ENCODE peak calls at places on chromosomes 13 and 19, in nine cellular contexts. P, K, E, D, L, U, V, J and O are unnamed samples. For H3K9me3, the result is how much of the 10 kb centered on the place peaks cover.

GRCh38 chr19:1991018-1991390 is 24.5 kb downstream of the BTBD2 start:
- DNase-seq in P (no peak), K (no peak), E (no peak), D (no peak), L (no peak), U (no peak), V (no peak), J (no peak), O (no peak)

GRCh38 chr13:23630349-23631093 is 60.3 kb downstream of the TNFRSF19 start:
- DNase-seq in P (no peak), K (no peak), E (no peak), D (no peak), L (no peak), U (no peak), V (peak), J (no peak), O (no peak)

GRCh38 chr13:46648166-46648607 is 95.2 kb downstream of the LRCH1 start:
- DNase-seq in P (no peak), K (no peak), E (no peak), D (peak), L (peak), U (peak), V (peak), J (peak), O (no peak)

GRCh38 chr19:6058411-6059201 is 51.7 kb downstream of the RFX2 start:
- DNase-seq in P (no peak), K (no peak), E (no peak), D (no peak), L (no peak), U (peak), V (no peak), J (no peak), O (no peak)

GRCh38 chr13:36341718-36342117 is 4.5 kb downstream of the SPART start:
- DNase-seq in P (peak), K (no peak), E (no peak), D (no peak), L (peak), U (no peak), V (no peak), J (peak), O (no peak)

GRCh38 chr13:46012404-46012803 is 40.1 kb downstream of the ZC3H13 start:
- DNase-seq in P (no peak), K (no peak), E (no peak), D (no peak), L (peak), U (no peak), V (no peak), J (no peak), O (no peak)

GRCh38 chr13:107678075-107678689 is 537.2 kb downstream of the LIG4 start:
- DNase-seq in P (no peak), K (no peak), E (no peak), D (no peak), L (peak), U (no peak), V (no peak), J (peak), O (no peak)

GRCh38 chr13:28171266-28171665 is 32.9 kb downstream of the PAN3 start:
- DNase-seq in P (no peak), K (no peak), E (no peak), D (no peak), L (no peak), U (no peak), V (no peak), J (no peak), O (no peak)

GRCh38 chr19:31261651-31262331 is 87.4 kb downstream of the TSHZ3 start:
- DNase-seq in P (peak), K (no peak), E (no peak), D (peak), L (peak), U (peak), V (peak), J (peak), O (no peak)

GRCh38 chr13:21657538-21657937 is 13.3 kb upstream of the FGF9 start:
- DNase-seq in P (peak), K (no peak), E (no peak), D (no peak), L (peak), U (no peak), V (no peak), J (peak), O (no peak)

GRCh38 chr13:62556973-62557372 is 1141.3 kb upstream of the PCDH20 start:
- DNase-seq in P (no peak), K (no peak), E (no peak), D (no peak), L (no peak), U (no peak), V (no peak), J (no peak), O (no peak)

GRCh38 chr13:112210401-112210800 is 143.5 kb downstream of the SOX1 start:
- DNase-seq in P (no peak), K (no peak), E (no peak), D (peak), L (no peak), U (no peak), V (peak), J (no peak), O (no peak)

GRCh38 chr13:34265016-34265692 is 447.2 kb downstream of the RFC3 start:
- DNase-seq in P (no peak), K (no peak), E (no peak), D (no peak), L (no peak), U (no peak), V (no peak), J (peak), O (no peak)

GRCh38 chr13:112424098-112424497 is 47.9 kb downstream of the SPACA7 start:
- DNase-seq in P (no peak), K (no peak), E (no peak), D (no peak), L (no peak), U (no peak), V (no peak), J (no peak), O (no peak)

GRCh38 chr19:5679289-5680082 is 830 bp downstream of the MICOS13 start:
- DNase-seq in P (no peak), K (peak), E (no peak), D (no peak), L (no peak), U (no peak), V (peak), J (no peak), O (no peak)

GRCh38 chr19:13011653-13012389 is 16.5 kb downstream of the NFIX start:
- DNase-seq in P (no peak), K (peak), E (no peak), D (no peak), L (peak), U (no peak), V (peak), J (no peak), O (no peak)

GRCh38 chr13:51734786-51735185 is 69.2 kb downstream of the DHRS12 start:
- DNase-seq in P (no peak), K (no peak), E (no peak), D (no peak), L (peak), U (no peak), V (no peak), J (no peak), O (no peak)

GRCh38 chr19:11067356-11068113 is 21.7 kb upstream of the LDLR start:
- DNase-seq in P (no peak), K (no peak), E (no peak), D (no peak), L (peak), U (no peak), V (no peak), J (no peak), O (no peak)

GRCh38 chr13:31461923-31462322 is 262.1 kb downstream of the B3GLCT start:
- DNase-seq in P (no peak), K (no peak), E (no peak), D (no peak), L (no peak), U (no peak), V (no peak), J (no peak), O (no peak)

GRCh38 chr13:112132142-112132541 is 65.2 kb downstream of the SOX1 start:
- DNase-seq in P (no peak), K (no peak), E (no peak), D (peak), L (no peak), U (no peak), V (no peak), J (no peak), O (no peak)

GRCh38 chr19:35085947-35086346 is 29.7 kb upstream of the FXYD3 start:
- DNase-seq in P (no peak), K (no peak), E (no peak), D (no peak), L (no peak), U (no peak), V (no peak), J (no peak), O (no peak)

GRCh38 chr19:29952127-29952526 is 10.1 kb downstream of the URI1 start:
- DNase-seq in P (peak), K (no peak), E (no peak), D (peak), L (no peak), U (no peak), V (no peak), J (no peak), O (no peak)

GRCh38 chr19:29953352-29954247 is 11.6 kb downstream of the URI1 start:
- DNase-seq in P (peak), K (no peak), E (no peak), D (peak), L (no peak), U (no peak), V (no peak), J (peak), O (no peak)

GRCh38 chr19:29952646-29953045 is 10.6 kb downstream of the URI1 start:
- DNase-seq in P (no peak), K (no peak), E (no peak), D (no peak), L (no peak), U (no peak), V (no peak), J (no peak), O (no peak)

GRCh38 chr19:29961311-29961710 is 19.3 kb downstream of the URI1 start:
- DNase-seq in P (no peak), K (no peak), E (no peak), D (no peak), L (no peak), U (no peak), V (no peak), J (no peak), O (no peak)

DNA sequence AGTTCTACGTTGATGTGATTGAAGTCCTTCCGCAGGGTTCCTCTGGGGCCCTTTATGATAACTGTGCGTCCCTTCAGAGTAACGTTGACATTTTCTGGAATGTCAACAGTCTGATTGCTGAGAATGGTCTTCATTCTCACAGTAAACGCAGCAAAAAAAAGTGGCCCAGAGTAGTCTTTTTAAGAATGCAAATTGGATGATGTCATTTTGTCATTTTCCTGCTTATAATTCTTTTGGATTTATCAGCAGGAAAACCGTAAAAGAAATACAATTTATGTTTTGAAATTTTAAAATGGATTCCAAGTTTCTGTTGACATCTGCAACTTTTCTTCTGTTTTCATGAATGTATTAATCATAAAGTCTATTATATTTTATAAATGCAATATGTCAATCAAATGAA is 14.8 kb downstream of the URI1 start:
- DNase-seq in P (no peak), K (no peak), E (no peak), D (peak), L (no peak), U (no peak), V (no peak), J (no peak), O (no peak)
- H3K9me3 ChIP-seq in P (under half), K (under half), E (under half), D (under half), L (under half), U (under half), V (under half), J (under half), O (under half)

GRCh38 chr19:40023969-40024368 is 27.1 kb downstream of the ZNF546 start:
- DNase-seq in P (no peak), K (no peak), E (no peak), D (no peak), L (no peak), U (no peak), V (no peak), J (no peak), O (no peak)
- H3K9me3 ChIP-seq in P (under half), K (half or more), E (half or more), D (half or more), L (under half), U (under half), V (half or more), J (under half), O (under half)

DNA sequence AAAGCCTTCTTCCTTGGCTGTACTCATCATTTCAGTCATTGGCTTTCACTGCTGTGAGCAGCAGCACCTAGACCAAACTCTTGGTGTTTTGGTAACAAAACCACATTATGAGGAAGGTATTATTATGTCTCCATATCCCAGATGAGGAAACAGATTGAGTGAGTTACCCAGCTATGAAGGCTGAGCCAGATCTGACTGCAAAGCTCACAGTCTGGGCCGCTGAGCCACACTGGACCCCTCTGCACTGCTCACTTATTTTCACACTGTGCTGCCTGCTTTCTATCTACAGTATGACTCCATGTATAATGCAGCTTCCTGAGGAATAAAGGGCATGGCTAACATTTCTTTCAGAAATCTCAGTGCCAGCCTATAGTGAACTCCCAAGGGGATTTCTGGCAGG is 24.5 kb downstream of the CRYL1 start:
- DNase-seq in P (no peak), K (no peak), E (no peak), D (no peak), L (no peak), U (no peak), V (no peak), J (no peak), O (no peak)
- H3K9me3 ChIP-seq in P (under half), K (under half), E (under half), D (under half), L (under half), U (under half), V (under half), J (under half), O (under half)

GRCh38 chr19:22831211-22831610 is 880 bp upstream of the ZNF723 start:
- DNase-seq in P (no peak), K (no peak), E (no peak), D (no peak), L (no peak), U (no peak), V (no peak), J (no peak), O (no peak)
- H3K9me3 ChIP-seq in P (under half), K (under half), E (under half), D (under half), L (under half), U (under half), V (half or more), J (under half), O (under half)

DNA sequence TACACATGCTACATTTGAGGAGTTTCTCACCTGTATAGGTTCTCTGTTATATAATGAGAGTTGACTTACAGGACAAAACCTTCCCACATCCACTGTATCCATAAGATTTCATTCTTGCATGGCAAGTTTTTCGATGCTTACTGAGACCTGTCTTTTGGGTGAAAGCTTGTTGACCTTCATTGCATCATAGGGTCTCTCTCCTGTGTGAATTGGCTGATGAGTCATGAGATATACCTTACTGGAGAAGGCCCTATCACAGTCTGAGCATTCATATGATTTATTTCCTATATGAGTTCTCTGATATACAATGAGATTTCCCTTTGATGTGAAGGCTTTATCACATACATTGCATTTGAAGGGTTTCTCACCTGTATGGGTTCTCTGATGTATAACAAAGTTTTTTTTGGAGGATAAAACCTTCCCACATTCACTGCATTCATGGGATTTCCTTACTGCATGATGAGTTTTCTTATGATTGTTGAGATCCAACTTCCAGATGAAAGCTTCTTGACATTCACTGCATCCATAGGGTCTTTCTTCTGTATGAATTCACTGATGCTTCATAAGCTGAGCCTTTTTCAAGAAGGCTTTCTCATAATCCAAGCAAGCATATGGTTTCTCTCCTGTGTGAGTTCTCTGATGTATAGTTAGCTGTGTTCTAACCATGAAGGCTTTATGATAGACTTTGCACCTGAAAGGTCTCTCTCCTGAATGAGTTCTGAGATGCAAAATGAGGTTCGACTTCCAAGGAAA is 25.7 kb downstream of the ZNF577 start:
- DNase-seq in P (no peak), K (no peak), E (no peak), D (no peak), L (no peak), U (no peak), V (no peak), J (no peak), O (no peak)
- H3K9me3 ChIP-seq in P (under half), K (half or more), E (half or more), D (half or more), L (under half), U (under half), V (half or more), J (under half), O (half or more)

GRCh38 chr19:57088125-57088524 is 31.7 kb upstream of the USP29 start:
- DNase-seq in P (no peak), K (no peak), E (no peak), D (no peak), L (no peak), U (no peak), V (no peak), J (no peak), O (no peak)
- H3K9me3 ChIP-seq in P (under half), K (under half), E (under half), D (under half), L (under half), U (under half), V (under half), J (under half), O (under half)

GRCh38 chr19:51824603-51825002 is 29.6 kb downstream of the FPR3 start:
- DNase-seq in P (no peak), K (no peak), E (no peak), D (no peak), L (no peak), U (no peak), V (no peak), J (no peak), O (no peak)

GRCh38 chr19:51830263-51830662 is 35.3 kb downstream of the FPR3 start:
- DNase-seq in P (peak), K (no peak), E (no peak), D (peak), L (peak), U (no peak), V (no peak), J (no peak), O (no peak)
- H3K9me3 ChIP-seq in P (under half), K (under half), E (under half), D (under half), L (under half), U (under half), V (half or more), J (under half), O (under half)